ENCODE peak calls at places on chromosome 22, in nine cellular contexts. Y, W, N, Q, Z, U, G, I and E are unnamed samples.

GRCh38 chr22:19802001-19802880 is 41.7 kb downstream of the TBX1 start:
- DNase-seq in W (no peak), Z (no peak), U (no peak), Q (peak; percentile 52), G (no peak), N (no peak), Y (no peak), I (no peak), E (no peak)

GRCh38 chr22:37324340-37325023 is 42.2 kb downstream of the CYTH4 start:
- DNase-seq in Q (no peak), I (no peak), Z (no peak), U (no peak), Y (no peak), W (no peak), G (no peak), N (no peak), E (no peak)

GRCh38 chr22:27329471-27329870 is 472.1 kb downstream of the MN1 start:
- DNase-seq in Z (no peak), I (no peak), W (no peak), Q (no peak), G (no peak), N (no peak), U (no peak), Y (no peak), E (no peak)

GRCh38 chr22:31153357-31153756 is 6.6 kb upstream of the RNF185 start:
- DNase-seq in Y (no peak), U (no peak), N (no peak), W (no peak), I (no peak), Q (no peak), G (no peak), Z (no peak), E (no peak)

GRCh38 chr22:37887610-37888378 is 18.3 kb upstream of the MICALL1 start:
- DNase-seq in Y (no peak), W (no peak), Z (no peak), I (no peak), Q (no peak), U (peak; percentile 63), G (no peak), N (no peak), E (no peak)

GRCh38 chr22:49212466-49212865 is 615.2 kb downstream of the BRD1 start:
- DNase-seq in W (no peak), N (no peak), G (no peak), Z (no peak), I (no peak), U (no peak), Q (peak; percentile 44), Y (no peak), E (no peak)

GRCh38 chr22:43434601-43435311 is 22.9 kb downstream of the MPPED1 start:
- DNase-seq in G (no peak), U (no peak), I (no peak), N (no peak), Y (no peak), Z (no peak), Q (peak; percentile 39), W (no peak), E (no peak)

GRCh38 chr22:26986051-26986881 is 328.9 kb downstream of the MIAT start:
- DNase-seq in Q (no peak), I (no peak), N (no peak), G (no peak), Z (no peak), W (no peak), Y (no peak), U (no peak), E (no peak)

GRCh38 chr22:19724927-19725661 is 1.8 kb downstream of the GP1BB start:
- DNase-seq in W (no peak), U (no peak), Q (no peak), G (no peak), I (no peak), Y (no peak), N (no peak), Z (no peak), E (no peak)

GRCh38 chr22:24178502-24179440 is 2.5 kb upstream of the SUSD2 start:
- DNase-seq in G (no peak), Q (no peak), N (no peak), W (peak; percentile 53), Y (no peak), U (no peak), I (no peak), Z (peak; percentile 78), E (no peak)

GRCh38 chr22:29351042-29351441 is 35.5 kb upstream of the RASL10A start:
- DNase-seq in N (no peak), U (no peak), I (no peak), Q (no peak), Y (no peak), Z (no peak), W (no peak), G (no peak), E (no peak)

GRCh38 chr22:49052023-49052538 is 775.6 kb downstream of the BRD1 start:
- DNase-seq in G (peak; percentile 42), U (no peak), Z (no peak), Q (no peak), I (no peak), N (no peak), W (no peak), Y (peak; percentile 26), E (no peak)

GRCh38 chr22:45159652-45160462 is 3.9 kb upstream of the NUP50 start:
- DNase-seq in Y (no peak), I (no peak), Z (no peak), G (no peak), Q (no peak), U (peak; percentile 82), N (no peak), W (peak; percentile 39), E (no peak)

GRCh38 chr22:21791635-21792625 is 56.3 kb upstream of the YPEL1 start:
- DNase-seq in Z (no peak), N (no peak), U (peak; percentile 33), Y (peak; percentile 67), W (peak; percentile 74), Q (no peak), G (no peak), I (no peak), E (no peak)

GRCh38 chr22:46538816-46539163 is 1.4 kb upstream of the CELSR1 start:
- DNase-seq in G (no peak), Y (peak; percentile 43), N (no peak), U (peak; percentile 36), I (no peak), Z (no peak), Q (no peak), W (peak; percentile 72), E (no peak)

GRCh38 chr22:48721394-48721666 is 1106.3 kb downstream of the BRD1 start:
- DNase-seq in Q (no peak), G (no peak), U (no peak), Z (no peak), W (no peak), I (no peak), Y (no peak), N (no peak), E (no peak)

GRCh38 chr22:36541831-36542391 is 12.9 kb upstream of the EIF3D start:
- DNase-seq in Z (no peak), N (peak; percentile 85), U (peak; percentile 92), W (no peak), Q (no peak), Y (peak; percentile 47), I (no peak), G (no peak), E (no peak)

GRCh38 chr22:17563936-17564391 is 666 bp downstream of the SLC25A18 start:
- DNase-seq in G (no peak), Y (no peak), Z (no peak), W (no peak), I (no peak), U (peak; percentile 36), Q (no peak), N (no peak), E (no peak)

GRCh38 chr22:46626911-46627805 is 7.0 kb downstream of the GRAMD4 start:
- DNase-seq in N (no peak), I (no peak), Y (no peak), W (no peak), Q (no peak), G (no peak), U (no peak), Z (no peak), E (no peak)

GRCh38 chr22:42752230-42752746 is 31.6 kb upstream of the A4GALT start:
- DNase-seq in N (no peak), W (no peak), Y (no peak), I (no peak), Q (no peak), G (no peak), Z (no peak), U (no peak), E (no peak)

GRCh38 chr22:44369916-44370804 is 57.4 kb upstream of the SHISAL1 start:
- DNase-seq in Z (no peak), U (no peak), G (no peak), Y (no peak), N (no peak), Q (peak; percentile 57), I (no peak), W (no peak), E (no peak)

GRCh38 chr22:40051322-40051721 is 56.6 kb downstream of the FAM83F start:
- DNase-seq in U (no peak), W (peak; percentile 52), Z (no peak), Y (no peak), N (no peak), G (no peak), I (no peak), Q (no peak), E (no peak)